ENCODE peak calls at places on chromosomes 4 and X, in eight cellular contexts. J, R, P, G, Q, B, T and K are unnamed samples.

GRCh38 chrX:46165411-46165810 is 379.8 kb downstream of the ZNF674 start:
- DNase-seq in B (no peak), R (no peak), J (peak), T (no peak), P (peak), G (peak), Q (no peak), K (no peak)

GRCh38 chr4:104763554-104764210 is 269.0 kb upstream of the CXXC4 start:
- DNase-seq in J (no peak), B (no peak), R (no peak), G (no peak), P (no peak), Q (no peak), T (no peak), K (no peak)

GRCh38 chr4:76127754-76128153 is 20.4 kb downstream of the NUP54 start:
- DNase-seq in Q (no peak), G (no peak), P (no peak), T (no peak), R (no peak), B (no peak), J (no peak), K (no peak)

GRCh38 chr4:185396724-185397402 is at the start of gene ANKRD37:
- DNase-seq in R (peak), G (peak), T (peak), P (peak), J (peak), B (peak), Q (peak), K (peak)

GRCh38 chr4:69831270-69831627 is 28.7 kb downstream of the SULT1E1 start:
- DNase-seq in T (no peak), B (no peak), G (no peak), Q (no peak), J (no peak), R (no peak), P (no peak), K (no peak)

GRCh38 chr4:76990288-76991080 is 40.9 kb downstream of the SEPTIN11 start:
- DNase-seq in B (no peak), Q (no peak), P (peak), G (peak), R (no peak), T (no peak), J (peak), K (no peak)

GRCh38 chrX:45743081-45743533 is 542.4 kb upstream of the DIPK2B start:
- DNase-seq in B (peak), J (peak), T (peak), R (no peak), G (peak), P (peak), Q (no peak), K (no peak)

GRCh38 chr4:61201562-61202099 is 1.5 kb downstream of the ADGRL3 start:
- DNase-seq in G (peak), Q (peak), J (peak), T (no peak), P (peak), B (no peak), R (no peak), K (peak)

GRCh38 chr4:51895816-51896408 is 53.0 kb downstream of the DCUN1D4 start:
- DNase-seq in Q (peak), P (peak), B (peak), J (peak), G (peak), T (peak), R (peak), K (peak)

GRCh38 chrX:129741880-129742758 is 3.3 kb downstream of the XPNPEP2 start:
- DNase-seq in T (peak), G (no peak), J (no peak), P (no peak), R (no peak), B (no peak), Q (peak), K (peak)

GRCh38 chr4:123244233-123244632 is 152.4 kb upstream of the SPRY1 start:
- DNase-seq in B (peak), G (no peak), J (peak), T (no peak), P (peak), Q (no peak), R (no peak), K (no peak)

GRCh38 chrX:95346854-95347253 is 1337.8 kb upstream of the DIAPH2 start:
- DNase-seq in R (no peak), Q (no peak), P (peak), G (peak), B (no peak), J (peak), T (no peak), K (no peak)
- TF ChIP-seq CTCF in R (no peak), Q (no peak), P (no peak), G (no peak), B (no peak), J (no peak), T (peak), K (peak)

DNA sequence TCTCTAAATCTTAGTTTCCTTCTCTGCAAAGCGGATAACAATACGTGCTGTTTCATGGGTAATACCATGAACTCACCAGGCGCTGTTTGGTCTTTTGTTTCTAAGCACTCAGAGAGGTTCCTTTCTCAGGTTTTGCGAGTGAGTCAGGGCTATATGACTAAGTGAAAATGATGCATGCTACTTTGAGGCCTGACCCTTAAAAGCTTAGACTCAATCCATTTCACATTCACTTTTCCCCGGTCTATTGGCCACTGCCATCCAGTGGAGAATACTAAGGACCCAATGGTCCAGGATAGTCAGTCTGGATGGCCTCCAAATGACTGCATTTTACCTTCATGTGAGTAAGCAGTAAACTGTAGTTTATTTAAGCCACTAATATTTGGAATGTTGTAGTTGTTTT is 400.8 kb upstream of the SLIT2 start:
- DNase-seq in P (peak), R (no peak), G (peak), Q (no peak), J (peak), T (no peak), B (peak), K (no peak)
- TF ChIP-seq CTCF in P (peak), R (no peak), G (peak), Q (no peak), J (peak), T (no peak), B (no peak), K (no peak)

DNA sequence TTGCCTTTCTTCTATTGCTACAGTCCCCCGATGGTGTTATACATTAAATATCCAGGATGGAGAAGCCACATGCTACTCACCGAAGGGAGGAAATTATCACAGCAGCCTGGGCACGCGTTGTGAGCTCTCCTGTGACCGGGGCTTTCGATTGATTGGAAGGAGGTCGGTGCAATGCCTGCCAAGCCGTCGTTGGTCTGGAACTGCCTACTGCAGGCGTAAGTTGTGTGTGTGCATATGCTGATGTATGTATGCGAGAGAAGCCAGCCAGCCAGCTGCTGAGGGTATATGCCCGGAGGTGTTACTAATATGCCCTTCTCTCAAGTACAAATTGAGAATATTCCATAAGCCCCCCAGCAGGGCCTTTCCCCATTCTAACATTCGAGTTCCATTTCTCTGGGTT is 18.2 kb downstream of the SRPX2 start:
- DNase-seq in Q (no peak), P (no peak), J (no peak), B (no peak), T (no peak), G (no peak), R (no peak), K (no peak)
- TF ChIP-seq CTCF in Q (no peak), P (no peak), J (no peak), B (no peak), T (no peak), G (no peak), R (no peak), K (no peak)

GRCh38 chr4:156656911-156657310 is 314.7 kb downstream of the PDGFC start:
- DNase-seq in R (no peak), P (no peak), J (no peak), Q (no peak), T (no peak), B (no peak), G (no peak), K (no peak)
- TF ChIP-seq CTCF in R (no peak), P (no peak), J (no peak), Q (no peak), T (no peak), B (no peak), G (no peak), K (no peak)

GRCh38 chr4:121696140-121696640 is 590 bp downstream of the ANXA5 start:
- DNase-seq in P (peak), R (peak), B (peak), Q (peak), J (peak), G (peak), T (no peak), K (no peak)
- TF ChIP-seq CTCF in P (peak), R (no peak), B (peak), Q (peak), J (no peak), G (no peak), T (no peak), K (no peak)